ENCODE peak calls at places on chromosome 18, in four cellular contexts. U, I, B and D are unnamed samples.

GRCh38 chr18:31102020-31102684 is at the start of gene DSC2:
- DNase-seq in U (peak; percentile 72), I (no peak), B (no peak), D (no peak)

GRCh38 chr18:76821875-76822509 is 365 bp upstream of the ZNF236 start:
- DNase-seq in B (no peak), I (no peak), U (no peak), D (no peak)

GRCh38 chr18:9596843-9597242 is 17.5 kb downstream of the PPP4R1 start:
- DNase-seq in B (no peak), U (no peak), I (no peak), D (no peak)

GRCh38 chr18:33440384-33441043 is at the start of gene CCDC178:
- DNase-seq in B (no peak), I (no peak), U (no peak), D (no peak)

GRCh38 chr18:22871809-22872525 is 61.2 kb upstream of the RBBP8 start:
- DNase-seq in B (peak; percentile 93), U (no peak), I (no peak), D (no peak)

GRCh38 chr18:13500891-13501887 is 225.2 kb downstream of the FAM210A start:
- DNase-seq in I (peak; percentile 17), U (no peak), B (peak; percentile 83), D (peak; percentile 27)

GRCh38 chr18:58400337-58400885 is 228.5 kb downstream of the ALPK2 start:
- DNase-seq in I (peak; percentile 12), U (no peak), B (no peak), D (peak; percentile 35)

GRCh38 chr18:48950536-48951447 is at the start of gene SMAD7:
- DNase-seq in U (no peak), I (no peak), B (no peak), D (no peak)

GRCh38 chr18:62523631-62524442 is 1.0 kb downstream of the ZCCHC2 start:
- DNase-seq in I (no peak), U (peak; percentile 60), B (no peak), D (no peak)

GRCh38 chr18:27970321-27970720 is 206.6 kb downstream of the CDH2 start:
- DNase-seq in B (no peak), U (no peak), I (no peak), D (no peak)

GRCh38 chr18:44182363-44182762 is 498.3 kb upstream of the SETBP1 start:
- DNase-seq in I (no peak), U (no peak), B (no peak), D (no peak)

GRCh38 chr18:29383311-29384273 is 1206.7 kb upstream of the CDH2 start:
- DNase-seq in I (no peak), U (no peak), B (peak; percentile 42), D (no peak)

GRCh38 chr18:24488824-24489493 is 28.5 kb downstream of the HRH4 start:
- DNase-seq in U (no peak), B (peak; percentile 20), I (no peak), D (no peak)

GRCh38 chr18:7924616-7925015 is 357.5 kb downstream of the PTPRM start:
- DNase-seq in B (no peak), U (no peak), I (no peak), D (no peak)

GRCh38 chr18:66344227-66344626 is 259.7 kb downstream of the CDH19 start:
- DNase-seq in B (no peak), U (no peak), I (no peak), D (no peak)

GRCh38 chr18:49544362-49544761 is 17.5 kb upstream of the LIPG start:
- DNase-seq in B (no peak), I (no peak), U (no peak), D (no peak)

GRCh38 chr18:7596133-7596532 is 29.0 kb downstream of the PTPRM start:
- DNase-seq in B (no peak), I (no peak), U (no peak), D (no peak)

GRCh38 chr18:30712383-30712782 is 330.2 kb downstream of the DSC3 start:
- DNase-seq in I (no peak), U (no peak), B (no peak), D (no peak)

GRCh38 chr18:79217979-79218604 is 148.9 kb downstream of the ATP9B start:
- DNase-seq in U (no peak), I (no peak), B (no peak), D (no peak)

GRCh38 chr18:79222790-79223189 is 153.6 kb downstream of the ATP9B start:
- DNase-seq in B (no peak), I (no peak), U (no peak), D (no peak)

GRCh38 chr18:79216176-79216575 is 147.0 kb downstream of the ATP9B start:
- DNase-seq in I (no peak), B (no peak), U (no peak), D (no peak)

GRCh38 chr18:79221136-79221535 is 151.9 kb downstream of the ATP9B start:
- DNase-seq in U (no peak), B (no peak), I (no peak), D (no peak)

DNA sequence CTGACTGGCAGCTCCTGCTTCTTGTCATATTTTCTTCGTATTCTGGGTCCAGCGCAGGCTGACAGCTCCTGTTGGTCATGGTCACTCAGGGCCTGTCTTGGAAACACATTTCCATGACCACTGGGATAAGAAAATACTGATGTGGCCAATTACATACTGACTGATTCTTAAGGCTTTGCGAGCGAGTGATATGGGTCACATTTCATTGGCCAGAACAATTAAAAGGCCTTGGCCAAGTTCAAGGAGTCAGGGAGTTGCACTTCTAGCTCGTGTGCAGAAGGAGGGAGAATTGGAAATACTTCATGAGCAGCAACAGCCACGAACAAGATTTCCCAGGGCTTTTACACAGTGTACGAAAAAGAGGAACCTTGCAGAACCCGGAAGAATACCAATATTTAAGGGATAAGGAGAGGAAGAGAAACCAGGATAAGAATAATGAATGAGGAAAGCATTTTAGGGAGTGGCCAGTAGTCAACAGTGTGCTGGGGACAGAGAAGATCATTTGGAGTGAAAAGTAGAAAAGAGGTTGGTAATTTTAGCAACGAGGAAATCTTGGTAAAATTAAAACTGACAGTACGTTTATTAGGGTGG is 149.5 kb downstream of the ATP9B start:
- DNase-seq in U (no peak), B (no peak), I (no peak), D (no peak)
- H3K4me3 ChIP-seq in U (no peak overlapping the region), B (no peak overlapping the region), I (no peak overlapping the region), D (no peak overlapping the region)

GRCh38 chr18:36130039-36130831 is 536 bp downstream of the ELP2 start:
- DNase-seq in U (no peak), B (no peak), I (no peak), D (no peak)

GRCh38 chr18:36128907-36129299 is 237 bp downstream of the SLC39A6 start:
- DNase-seq in U (no peak), B (no peak), I (no peak), D (no peak)

GRCh38 chr18:36127866-36128845 is 984 bp downstream of the SLC39A6 start:
- DNase-seq in U (no peak), B (no peak), I (no peak), D (no peak)

GRCh38 chr18:36130883-36131653 is 1.4 kb downstream of the ELP2 start:
- DNase-seq in U (no peak), I (no peak), B (no peak), D (no peak)

GRCh38 chr18:36129300-36130038 is at the start of the genes ELP2 and SLC39A6:
- DNase-seq in U (peak; percentile 89), I (peak; percentile 76), B (peak; percentile 88), D (peak; percentile 82)
- TF ChIP-seq CTCF in U (no peak), I (no peak), B (no peak), D (no peak)

DNA sequence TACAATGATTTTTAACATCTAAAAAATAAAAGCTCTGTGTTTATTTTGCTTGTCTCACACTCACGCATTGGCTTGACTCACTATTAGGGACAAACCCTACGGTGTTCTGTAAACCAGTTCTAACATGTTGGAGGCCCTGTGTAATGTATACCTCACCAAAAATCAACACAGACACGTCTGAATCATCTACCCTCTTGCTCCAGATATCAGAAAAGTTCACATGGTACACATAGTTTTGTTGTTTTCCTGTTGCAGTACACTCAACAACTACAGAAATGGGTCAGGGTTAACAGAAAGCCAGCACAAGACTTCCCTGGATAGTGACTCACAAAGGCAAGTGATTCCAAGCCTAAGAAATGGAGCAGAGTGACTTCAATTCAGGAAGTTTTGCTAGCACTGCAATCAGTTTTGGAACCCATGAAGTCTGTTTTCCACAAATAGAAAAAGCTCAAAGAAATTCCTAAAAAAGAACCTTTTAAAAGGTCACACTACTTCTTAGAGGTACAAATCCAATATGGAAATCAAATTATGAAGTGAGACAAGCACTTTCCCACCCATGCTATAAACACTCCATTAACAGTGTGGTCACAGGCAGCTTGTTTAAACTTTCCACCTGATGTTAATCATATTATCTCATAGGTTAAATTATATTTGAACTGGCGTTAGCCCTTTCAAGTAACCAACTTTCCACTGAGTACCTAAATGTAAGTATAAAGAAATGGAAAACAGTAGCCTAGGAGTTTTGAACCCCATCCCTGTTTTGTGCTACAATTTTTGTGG is 87.5 kb downstream of the GAREM1 start:
- DNase-seq in B (peak; percentile 53), I (peak; percentile 77), U (no peak), D (peak; percentile 42)
- H3K4me3 ChIP-seq in B (no peak overlapping the region), I (no peak overlapping the region), U (no peak overlapping the region), D (no peak overlapping the region)

GRCh38 chr18:37698508-37699035 is 133.0 kb upstream of the CELF4 start:
- DNase-seq in I (no peak), B (no peak), U (no peak), D (no peak)
- TF ChIP-seq CTCF in I (no peak), B (no peak), U (no peak), D (no peak)

DNA sequence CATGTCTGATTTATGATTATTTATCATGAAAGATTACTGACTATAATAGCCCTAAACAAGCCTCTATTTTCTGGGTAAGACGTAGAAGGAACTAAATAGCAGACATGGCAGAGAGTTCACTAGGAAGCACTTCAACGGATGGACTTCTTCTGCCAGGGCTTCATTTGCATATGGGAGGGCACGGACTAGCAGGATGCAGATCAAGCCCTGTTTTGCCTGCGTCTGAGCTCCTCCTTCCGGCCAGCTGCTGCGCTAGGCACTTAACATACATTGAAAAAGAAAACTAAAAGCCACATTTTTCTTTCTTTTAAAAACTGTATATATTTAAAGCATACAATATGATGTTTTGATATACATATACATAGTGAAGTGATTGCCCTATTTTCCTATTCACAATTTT is 340.0 kb upstream of the MEX3C start:
- DNase-seq in U (no peak), B (peak; percentile 1), I (no peak), D (no peak)
- H3K4me3 ChIP-seq in U (no peak overlapping the region), B (no peak overlapping the region), I (no peak overlapping the region), D (no peak overlapping the region)

DNA sequence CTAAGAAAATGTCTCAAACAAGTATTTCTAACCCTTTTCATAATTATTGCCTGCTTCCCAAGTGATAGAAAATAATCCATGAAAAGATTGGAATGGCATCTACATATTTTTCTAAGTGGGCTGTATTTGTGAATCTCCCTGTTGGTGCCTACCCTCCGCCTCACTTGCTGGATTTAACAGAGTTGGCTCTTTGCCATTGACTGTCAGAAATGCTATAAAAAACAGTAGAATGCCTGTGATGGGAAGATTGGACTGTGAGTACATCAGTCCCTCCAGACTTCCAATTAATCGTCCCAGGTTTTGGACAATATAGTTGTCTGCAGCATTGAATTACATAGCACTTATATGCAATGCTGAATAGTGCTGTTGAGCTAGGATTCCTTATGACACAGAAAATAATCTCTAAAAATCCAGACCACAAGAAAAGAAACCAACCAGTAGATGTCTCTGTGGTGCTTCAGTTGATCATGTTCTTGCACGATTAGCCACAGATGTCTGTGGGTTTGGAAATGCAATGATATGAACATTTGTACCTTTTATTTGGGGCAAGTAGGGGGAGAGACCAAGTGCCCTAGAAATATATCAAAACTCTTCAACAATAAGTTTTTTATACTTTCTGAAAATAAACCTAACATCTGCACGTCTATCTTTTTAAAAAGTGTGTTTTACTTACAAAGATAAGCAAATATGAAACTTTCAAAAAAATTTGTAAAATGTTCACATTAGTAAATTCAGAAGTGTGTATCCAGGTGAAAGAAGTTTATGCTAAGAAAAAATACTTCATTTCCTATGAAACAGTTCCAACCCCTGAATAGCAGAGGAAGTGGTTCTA is 88.5 kb downstream of the DYNAP start:
- DNase-seq in U (no peak), B (peak; percentile 72), I (peak; percentile 49), D (peak; percentile 62)
- TF ChIP-seq CTCF in U (peak; percentile 82), B (peak; percentile 55), I (peak; percentile 47), D (peak; percentile 57)

GRCh38 chr18:5518179-5518770 is 25.5 kb downstream of the EPB41L3 start:
- DNase-seq in I (no peak), U (no peak), B (no peak), D (no peak)
- H3K4me3 ChIP-seq in I (no peak overlapping the region), U (no peak overlapping the region), B (no peak overlapping the region), D (no peak overlapping the region)